ENCODE peak calls at places on chromosomes 13 and 19, in four cellular contexts. Q is fibroblast of mammary gland, Z is cardiac muscle cell, S is fibroblast of villous mesenchyme. L is an unnamed sample.

GRCh38 chr13:112616586-112617381 is 28.8 kb upstream of the TUBGCP3 start:
- DNase-seq in Q (peak; percentile 60), Z (peak; percentile 62), S (peak; percentile 59), L (peak; percentile 46)

GRCh38 chr13:97435794-97436193 is 1.8 kb downstream of the RAP2A start:
- DNase-seq in Q (peak; percentile 35), Z (peak; percentile 25), S (peak; percentile 23), L (no peak)

GRCh38 chr13:61414686-61415664 is 674 bp downstream of the PCDH20 start:
- DNase-seq in Q (no peak), Z (peak; percentile 17), S (no peak), L (peak; percentile 85)

GRCh38 chr13:85383291-85383690 is 415.9 kb downstream of the SLITRK6 start:
- DNase-seq in Q (no peak), Z (no peak), S (no peak), L (no peak)

GRCh38 chr13:75774176-75774575 is 138.0 kb downstream of the LMO7 start:
- DNase-seq in Q (peak; percentile 40), Z (no peak), S (no peak), L (no peak)

GRCh38 chr13:33381906-33382305 is 96.4 kb upstream of the STARD13 start:
- DNase-seq in Q (no peak), Z (no peak), S (no peak), L (no peak)

GRCh38 chr13:24511824-24512207 is 762 bp downstream of the PARP4 start:
- DNase-seq in Q (no peak), Z (no peak), S (no peak), L (no peak)

GRCh38 chr19:39969266-39969665 is 1.7 kb upstream of the PSMC4 start:
- DNase-seq in Q (peak; percentile 45), Z (no peak), S (peak; percentile 42), L (no peak)

GRCh38 chr13:81012031-81012430 is 671.1 kb upstream of the SPRY2 start:
- DNase-seq in Q (no peak), Z (no peak), S (no peak), L (no peak)

GRCh38 chr19:13887529-13887928 is 10.6 kb downstream of the NANOS3 start:
- DNase-seq in Q (peak; percentile 38), Z (peak; percentile 36), S (peak; percentile 72), L (no peak)

GRCh38 chr13:34011552-34012085 is 193.7 kb downstream of the RFC3 start:
- DNase-seq in Q (no peak), Z (no peak), S (no peak), L (no peak)

GRCh38 chr13:103335226-103335625 is 269.0 kb upstream of the SLC10A2 start:
- DNase-seq in Q (no peak), Z (no peak), S (no peak), L (no peak)

GRCh38 chr19:35026418-35026817 is 3.9 kb upstream of the SCN1B start:
- DNase-seq in Q (no peak), Z (no peak), S (no peak), L (no peak)

GRCh38 chr13:48667136-48667535 is 13.4 kb downstream of the CYSLTR2 start:
- DNase-seq in Q (no peak), Z (no peak), S (no peak), L (no peak)

GRCh38 chr19:3658004-3658822 is 31.6 kb upstream of the CACTIN start:
- DNase-seq in Q (no peak), Z (no peak), S (no peak), L (no peak)
- H3K4me3 ChIP-seq in Q (no peak overlapping the region), Z (no peak overlapping the region), S (no peak overlapping the region), L (no peak overlapping the region)

DNA sequence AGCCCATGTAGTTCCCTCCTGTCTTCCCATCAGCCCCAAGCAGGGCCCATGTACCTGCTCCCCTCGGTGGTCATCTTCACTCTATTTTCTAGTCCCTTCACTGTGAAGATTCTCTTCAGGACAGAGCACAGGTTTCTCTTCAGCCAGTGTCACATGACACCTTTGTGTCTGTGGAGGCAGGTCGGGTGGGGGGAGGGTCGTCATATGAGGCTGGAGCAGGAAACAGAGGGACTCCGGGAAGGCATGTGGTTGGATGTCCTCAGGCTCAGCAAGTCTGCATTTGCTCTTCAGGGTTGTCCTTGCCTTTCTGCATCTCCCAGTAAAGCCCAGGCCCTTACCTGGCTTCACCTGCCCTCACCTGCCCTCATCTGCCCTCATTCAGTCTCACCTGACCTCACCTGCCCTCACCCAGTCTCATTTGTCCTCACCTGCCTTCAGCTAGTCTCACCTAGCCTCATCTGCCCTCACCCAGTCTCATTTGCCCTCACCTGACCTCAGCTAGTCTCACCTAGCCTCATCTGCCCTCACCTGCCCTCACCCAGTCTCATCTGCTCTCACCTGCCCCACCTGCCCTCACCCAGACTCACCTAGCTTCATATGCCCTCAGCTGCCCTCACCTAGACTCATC is 120.3 kb downstream of the ZDHHC20 start:
- DNase-seq in Q (no peak), Z (no peak), S (no peak), L (no peak)
- H3K4me3 ChIP-seq in Q (no peak overlapping the region), Z (no peak overlapping the region), S (no peak overlapping the region), L (no peak overlapping the region)

GRCh38 chr19:48444129-48444932 is 1.5 kb upstream of the GRWD1 start:
- DNase-seq in Q (no peak), Z (no peak), S (no peak), L (no peak)
- H3K4me3 ChIP-seq in Q (peak overlapping the region; percentile 98), Z (peak overlapping the region; percentile 82), S (peak overlapping the region; percentile 95), L (peak overlapping the region; percentile 99)

GRCh38 chr19:33225458-33225925 is at the start of gene SLC7A10:
- DNase-seq in Q (no peak), Z (peak; percentile 57), S (no peak), L (peak; percentile 8)
- H3K4me3 ChIP-seq in Q (no peak within 1 kb of the TSS), Z (peak within 1 kb of the TSS; percentile 9), S (peak within 1 kb of the TSS; percentile 32), L (no peak within 1 kb of the TSS)